ENCODE peak calls at places on chromosome 14, in ten cellular contexts. One of them, this sample, is unnamed.

GRCh38 chr14:75274899-75275569 is 3.6 kb upstream of the FOS start:
- DNase-seq in RPMI7951: no peak
- DNase-seq in HT1080: no peak
- DNase-seq in stomach: no peak
- DNase-seq in activated CD4-positive, alpha-beta T cell treated with anti-CD3 and anti-CD28 coated beads, Interleukin-2, amount 10 ng/mL, durations not matched to agents 7 days and 5 days: peak
- DNase-seq in activated naive CD4-positive, alpha-beta T cell treated with Interleukin-2 at 50 U/mL for 16 hours: peak
- DNase-seq in activated T-cell treated with anti-CD3 and anti-CD28 coated beads, Interleukin-2, amount 50 U/mL, for 72 hours: peak
- DNase-seq in iPS-NIHi11: no peak
- DNase-seq in ovary: no peak
- DNase-seq in AG04450: no peak
- DNase-seq in this sample: no peak

GRCh38 chr14:24993631-24994030 is 56.3 kb downstream of the STXBP6 start:
- DNase-seq in RPMI7951: no peak
- DNase-seq in HT1080: no peak
- DNase-seq in stomach: no peak
- DNase-seq in activated CD4-positive, alpha-beta T cell treated with anti-CD3 and anti-CD28 coated beads, Interleukin-2, amount 10 ng/mL, durations not matched to agents 7 days and 5 days: no peak
- DNase-seq in activated naive CD4-positive, alpha-beta T cell treated with Interleukin-2 at 50 U/mL for 16 hours: no peak
- DNase-seq in activated T-cell treated with anti-CD3 and anti-CD28 coated beads, Interleukin-2, amount 50 U/mL, for 72 hours: no peak
- DNase-seq in iPS-NIHi11: no peak
- DNase-seq in ovary: no peak
- DNase-seq in AG04450: no peak
- DNase-seq in this sample: no peak

GRCh38 chr14:71659165-71659564 is 273.1 kb upstream of the RGS6 start:
- DNase-seq in RPMI7951: peak
- DNase-seq in HT1080: peak
- DNase-seq in stomach: no peak
- DNase-seq in activated CD4-positive, alpha-beta T cell treated with anti-CD3 and anti-CD28 coated beads, Interleukin-2, amount 10 ng/mL, durations not matched to agents 7 days and 5 days: no peak
- DNase-seq in activated naive CD4-positive, alpha-beta T cell treated with Interleukin-2 at 50 U/mL for 16 hours: no peak
- DNase-seq in activated T-cell treated with anti-CD3 and anti-CD28 coated beads, Interleukin-2, amount 50 U/mL, for 72 hours: no peak
- DNase-seq in iPS-NIHi11: no peak
- DNase-seq in ovary: no peak
- DNase-seq in AG04450: no peak
- DNase-seq in this sample: no peak

GRCh38 chr14:95961481-95961880 is 77.7 kb upstream of the C14orf132 start:
- DNase-seq in RPMI7951: peak
- DNase-seq in HT1080: peak
- DNase-seq in stomach: no peak
- DNase-seq in activated CD4-positive, alpha-beta T cell treated with anti-CD3 and anti-CD28 coated beads, Interleukin-2, amount 10 ng/mL, durations not matched to agents 7 days and 5 days: no peak
- DNase-seq in activated naive CD4-positive, alpha-beta T cell treated with Interleukin-2 at 50 U/mL for 16 hours: no peak
- DNase-seq in activated T-cell treated with anti-CD3 and anti-CD28 coated beads, Interleukin-2, amount 50 U/mL, for 72 hours: no peak
- DNase-seq in iPS-NIHi11: no peak
- DNase-seq in ovary: no peak
- DNase-seq in AG04450: no peak
- DNase-seq in this sample: no peak

GRCh38 chr14:66944872-66945271 is 244.4 kb upstream of the GARIN2 start:
- DNase-seq in RPMI7951: peak
- DNase-seq in HT1080: peak
- DNase-seq in stomach: no peak
- DNase-seq in activated CD4-positive, alpha-beta T cell treated with anti-CD3 and anti-CD28 coated beads, Interleukin-2, amount 10 ng/mL, durations not matched to agents 7 days and 5 days: no peak
- DNase-seq in activated naive CD4-positive, alpha-beta T cell treated with Interleukin-2 at 50 U/mL for 16 hours: no peak
- DNase-seq in activated T-cell treated with anti-CD3 and anti-CD28 coated beads, Interleukin-2, amount 50 U/mL, for 72 hours: peak
- DNase-seq in iPS-NIHi11: no peak
- DNase-seq in ovary: no peak
- DNase-seq in AG04450: no peak
- DNase-seq in this sample: no peak

GRCh38 chr14:73786942-73787759 is 64.5 kb upstream of the PTGR2 start:
- DNase-seq in RPMI7951: peak
- DNase-seq in HT1080: no peak
- DNase-seq in stomach: peak
- DNase-seq in activated CD4-positive, alpha-beta T cell treated with anti-CD3 and anti-CD28 coated beads, Interleukin-2, amount 10 ng/mL, durations not matched to agents 7 days and 5 days: peak
- DNase-seq in activated naive CD4-positive, alpha-beta T cell treated with Interleukin-2 at 50 U/mL for 16 hours: peak
- DNase-seq in activated T-cell treated with anti-CD3 and anti-CD28 coated beads, Interleukin-2, amount 50 U/mL, for 72 hours: peak
- DNase-seq in iPS-NIHi11: peak
- DNase-seq in ovary: peak
- DNase-seq in AG04450: no peak
- DNase-seq in this sample: no peak

GRCh38 chr14:105393151-105393550 is 5.2 kb upstream of the TEX22 start:
- DNase-seq in RPMI7951: no peak
- DNase-seq in HT1080: no peak
- DNase-seq in stomach: no peak
- DNase-seq in activated CD4-positive, alpha-beta T cell treated with anti-CD3 and anti-CD28 coated beads, Interleukin-2, amount 10 ng/mL, durations not matched to agents 7 days and 5 days: no peak
- DNase-seq in activated naive CD4-positive, alpha-beta T cell treated with Interleukin-2 at 50 U/mL for 16 hours: no peak
- DNase-seq in activated T-cell treated with anti-CD3 and anti-CD28 coated beads, Interleukin-2, amount 50 U/mL, for 72 hours: no peak
- DNase-seq in iPS-NIHi11: no peak
- DNase-seq in ovary: peak
- DNase-seq in AG04450: no peak
- DNase-seq in this sample: no peak

GRCh38 chr14:104315169-104315568 is 176.8 kb downstream of the KIF26A start:
- DNase-seq in RPMI7951: no peak
- DNase-seq in HT1080: no peak
- DNase-seq in stomach: peak
- DNase-seq in activated CD4-positive, alpha-beta T cell treated with anti-CD3 and anti-CD28 coated beads, Interleukin-2, amount 10 ng/mL, durations not matched to agents 7 days and 5 days: no peak
- DNase-seq in activated naive CD4-positive, alpha-beta T cell treated with Interleukin-2 at 50 U/mL for 16 hours: no peak
- DNase-seq in activated T-cell treated with anti-CD3 and anti-CD28 coated beads, Interleukin-2, amount 50 U/mL, for 72 hours: no peak
- DNase-seq in iPS-NIHi11: no peak
- DNase-seq in ovary: no peak
- DNase-seq in AG04450: no peak
- DNase-seq in this sample: no peak

GRCh38 chr14:35254736-35255135 is 37.4 kb upstream of the PSMA6 start:
- DNase-seq in RPMI7951: no peak
- DNase-seq in HT1080: no peak
- DNase-seq in stomach: no peak
- DNase-seq in activated CD4-positive, alpha-beta T cell treated with anti-CD3 and anti-CD28 coated beads, Interleukin-2, amount 10 ng/mL, durations not matched to agents 7 days and 5 days: no peak
- DNase-seq in activated naive CD4-positive, alpha-beta T cell treated with Interleukin-2 at 50 U/mL for 16 hours: peak
- DNase-seq in activated T-cell treated with anti-CD3 and anti-CD28 coated beads, Interleukin-2, amount 50 U/mL, for 72 hours: peak
- DNase-seq in iPS-NIHi11: no peak
- DNase-seq in ovary: no peak
- DNase-seq in AG04450: no peak
- DNase-seq in this sample: no peak

GRCh38 chr14:53894456-53894855 is 62.2 kb downstream of the BMP4 start:
- DNase-seq in RPMI7951: peak
- DNase-seq in HT1080: peak
- DNase-seq in stomach: no peak
- DNase-seq in activated CD4-positive, alpha-beta T cell treated with anti-CD3 and anti-CD28 coated beads, Interleukin-2, amount 10 ng/mL, durations not matched to agents 7 days and 5 days: no peak
- DNase-seq in activated naive CD4-positive, alpha-beta T cell treated with Interleukin-2 at 50 U/mL for 16 hours: no peak
- DNase-seq in activated T-cell treated with anti-CD3 and anti-CD28 coated beads, Interleukin-2, amount 50 U/mL, for 72 hours: no peak
- DNase-seq in iPS-NIHi11: no peak
- DNase-seq in ovary: no peak
- DNase-seq in AG04450: no peak
- DNase-seq in this sample: no peak

This sample was measured in NT2/D1.